ENCODE peak calls at places on chromosome 7, in four cellular contexts. F, Y, X and O are unnamed samples.
A peak's percentile ranks its signal among the peaks of the same experiment; 100 is the strongest.

GRCh38 chr7:234712-235553 is 42.6 kb downstream of the FAM20C start:
- DNase-seq in F (peak; percentile 63), Y (peak; percentile 71), X (no peak), O (no peak)

GRCh38 chr7:23254051-23254681 is 7.6 kb downstream of the GPNMB start:
- DNase-seq in F (no peak), Y (no peak), X (no peak), O (no peak)

GRCh38 chr7:122965306-122965705 is 30.2 kb downstream of the TAS2R16 start:
- DNase-seq in F (no peak), Y (no peak), X (no peak), O (no peak)

GRCh38 chr7:105098863-105099515 is 85.0 kb downstream of the KMT2E start:
- DNase-seq in F (no peak), Y (peak; percentile 23), X (no peak), O (no peak)

GRCh38 chr7:23598321-23598720 is 1.1 kb downstream of the CCDC126 start:
- DNase-seq in F (no peak), Y (no peak), X (no peak), O (no peak)

GRCh38 chr7:20352573-20353304 is 22.0 kb downstream of the ITGB8 start:
- DNase-seq in F (no peak), Y (peak; percentile 31), X (no peak), O (no peak)

GRCh38 chr7:45647967-45648670 is 74.0 kb downstream of the ADCY1 start:
- DNase-seq in F (no peak), Y (no peak), X (no peak), O (no peak)

GRCh38 chr7:113945018-113945938 is 26.5 kb upstream of the PPP1R3A start:
- DNase-seq in F (no peak), Y (no peak), X (no peak), O (no peak)

GRCh38 chr7:137626469-137627067 is 220.2 kb downstream of the DGKI start:
- DNase-seq in F (no peak), Y (peak; percentile 52), X (peak; percentile 42), O (peak; percentile 76)

GRCh38 chr7:15558747-15559146 is 3.1 kb downstream of the AGMO start:
- DNase-seq in F (no peak), Y (peak; percentile 6), X (no peak), O (no peak)

GRCh38 chr7:107660381-107661080 is at the start of gene SLC26A4:
- DNase-seq in F (no peak), Y (no peak), X (no peak), O (no peak)

GRCh38 chr7:102417105-102417504 is 16.3 kb upstream of the ORAI2 start:
- DNase-seq in F (no peak), Y (no peak), X (no peak), O (no peak)

GRCh38 chr7:46745700-46746090 is 824.6 kb upstream of the IGFBP3 start:
- DNase-seq in F (no peak), Y (peak; percentile 21), X (no peak), O (no peak)

GRCh38 chr7:22137026-22137425 is 191.3 kb upstream of the CDCA7L start:
- DNase-seq in F (no peak), Y (peak; percentile 22), X (no peak), O (no peak)

GRCh38 chr7:106840342-106840741 is 24.7 kb upstream of the PIK3CG start:
- DNase-seq in F (no peak), Y (peak; percentile 83), X (no peak), O (peak; percentile 41)

GRCh38 chr7:142669074-142669654 is 80.1 kb upstream of the PRSS1 start:
- DNase-seq in F (no peak), Y (peak; percentile 3), X (no peak), O (no peak)

GRCh38 chr7:119720541-119720940 is 552.4 kb upstream of the KCND2 start:
- DNase-seq in F (no peak), Y (peak; percentile 84), X (peak; percentile 2), O (no peak)

GRCh38 chr7:151249732-151250072 is 1.2 kb upstream of the SMARCD3 start:
- DNase-seq in F (peak; percentile 71), Y (peak; percentile 39), X (no peak), O (peak; percentile 64)

GRCh38 chr7:143416565-143417149 is 8.0 kb upstream of the EPHA1 start:
- DNase-seq in F (no peak), Y (peak; percentile 53), X (no peak), O (no peak)

GRCh38 chr7:36149694-36150452 is 3.2 kb upstream of the EEPD1 start:
- DNase-seq in F (no peak), Y (no peak), X (no peak), O (no peak)

GRCh38 chr7:39741942-39742623 is 118.7 kb downstream of the RALA start:
- DNase-seq in F (peak; percentile 47), Y (peak; percentile 41), X (no peak), O (peak; percentile 92)

GRCh38 chr7:123682690-123683089 is 27.0 kb downstream of the LMOD2 start:
- DNase-seq in F (no peak), Y (peak; percentile 77), X (peak; percentile 35), O (no peak)

GRCh38 chr7:106215868-106216516 is 68.8 kb downstream of the NAMPT start:
- DNase-seq in F (no peak), Y (no peak), X (no peak), O (no peak)

DNA sequence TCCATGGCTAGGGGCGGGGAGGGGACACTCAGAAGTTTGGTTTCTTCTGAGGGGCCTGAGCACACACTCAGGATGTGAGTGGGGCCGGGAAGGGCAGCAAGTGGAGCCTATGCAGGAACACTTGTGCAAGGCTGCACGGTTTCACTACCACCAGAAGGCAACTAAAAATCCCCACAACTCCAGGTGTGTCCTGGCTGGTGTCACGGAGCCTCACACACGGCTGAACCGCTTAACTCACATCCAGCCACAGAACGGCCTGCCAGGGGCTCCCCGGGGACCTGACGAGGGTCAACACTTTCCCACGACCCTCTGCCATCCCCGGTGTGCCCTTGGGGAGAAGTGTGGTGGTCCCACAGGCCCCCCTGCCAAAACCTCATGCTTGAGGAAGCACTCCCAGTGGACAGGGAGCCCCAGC is 173.9 kb downstream of the ELFN1 start:
- DNase-seq in F (peak; percentile 6), Y (no peak), X (no peak), O (no peak)
- H3K27ac ChIP-seq in F (no peak overlapping the region), Y (no peak overlapping the region), X (no peak overlapping the region), O (no peak overlapping the region)

GRCh38 chr7:128421384-128421783 is 11.6 kb upstream of the IMPDH1 start:
- DNase-seq in F (no peak), Y (no peak), X (no peak), O (no peak)
- H3K27ac ChIP-seq in F (no peak overlapping the region), Y (no peak overlapping the region), X (no peak overlapping the region), O (no peak overlapping the region)

GRCh38 chr7:92785923-92786322 is 50.5 kb downstream of the CDK6 start:
- DNase-seq in F (no peak), Y (peak; percentile 71), X (no peak), O (no peak)
- H3K27ac ChIP-seq in F (peak overlapping the region; percentile 20), Y (no peak overlapping the region), X (peak overlapping the region; percentile 60), O (no peak overlapping the region)

GRCh38 chr7:158680754-158681153 is 23.9 kb downstream of the NCAPG2 start:
- DNase-seq in F (no peak), Y (no peak), X (no peak), O (no peak)

GRCh38 chr7:158685727-158686126 is 18.9 kb downstream of the NCAPG2 start:
- DNase-seq in F (no peak), Y (peak; percentile 33), X (no peak), O (no peak)

GRCh38 chr7:158682456-158682855 is 22.1 kb downstream of the NCAPG2 start:
- DNase-seq in F (no peak), Y (no peak), X (no peak), O (no peak)

GRCh38 chr7:158684329-158684728 is 20.3 kb downstream of the NCAPG2 start:
- DNase-seq in F (no peak), Y (peak; percentile 36), X (no peak), O (no peak)

DNA sequence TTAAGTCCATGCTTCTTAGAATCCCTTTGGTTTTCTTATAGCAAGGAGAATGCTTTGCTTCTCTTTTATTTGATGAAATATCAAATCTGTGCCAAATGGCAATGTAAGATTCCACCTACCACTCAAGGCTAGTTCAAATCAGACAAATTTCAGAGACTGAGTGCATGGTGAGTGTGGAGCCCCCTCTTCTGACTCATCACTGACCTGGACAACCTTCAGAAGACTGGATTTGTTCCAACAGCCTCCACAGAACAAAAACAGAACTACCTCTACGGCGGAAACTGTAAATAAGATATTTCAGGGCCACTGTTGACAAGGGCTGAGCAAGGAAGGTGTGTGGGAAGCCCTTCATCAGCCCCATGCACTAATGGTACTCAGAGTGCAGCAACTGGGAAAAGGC is 21.1 kb downstream of the NCAPG2 start:
- DNase-seq in F (no peak), Y (peak; percentile 26), X (no peak), O (no peak)
- H3K27ac ChIP-seq in F (no peak overlapping the region), Y (peak overlapping the region; percentile 86), X (no peak overlapping the region), O (no peak overlapping the region)

GRCh38 chr7:25169683-25170082 is 44.6 kb upstream of the CYCS start:
- DNase-seq in F (no peak), Y (no peak), X (no peak), O (no peak)

GRCh38 chr7:25168145-25168544 is 43.1 kb upstream of the CYCS start:
- DNase-seq in F (no peak), Y (no peak), X (no peak), O (no peak)

GRCh38 chr7:25173184-25173583 is 48.1 kb upstream of the CYCS start:
- DNase-seq in F (no peak), Y (no peak), X (no peak), O (no peak)

GRCh38 chr7:25171071-25171470 is 46.0 kb upstream of the CYCS start:
- DNase-seq in F (no peak), Y (no peak), X (no peak), O (no peak)

DNA sequence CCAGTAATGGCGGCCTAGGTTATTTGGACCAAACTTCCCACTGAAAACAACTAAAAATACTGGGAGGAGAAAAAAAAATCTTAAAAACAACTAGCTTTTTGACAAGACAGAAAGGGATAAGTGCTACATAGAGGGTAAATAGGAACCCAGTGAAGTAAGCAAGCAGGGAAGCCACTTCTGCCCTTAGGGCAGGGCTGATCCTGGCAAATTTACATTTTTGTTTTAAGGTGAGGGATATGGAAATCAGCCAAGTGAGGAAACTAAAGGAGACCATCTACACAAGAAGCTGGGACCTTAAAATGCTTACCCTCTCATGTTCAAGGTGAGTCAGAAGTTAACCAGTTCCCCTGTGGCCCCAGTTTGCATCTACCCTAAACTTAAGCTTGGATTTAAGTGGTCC is 46.5 kb upstream of the CYCS start:
- DNase-seq in F (no peak), Y (no peak), X (no peak), O (no peak)
- H3K27ac ChIP-seq in F (no peak overlapping the region), Y (no peak overlapping the region), X (no peak overlapping the region), O (no peak overlapping the region)

DNA sequence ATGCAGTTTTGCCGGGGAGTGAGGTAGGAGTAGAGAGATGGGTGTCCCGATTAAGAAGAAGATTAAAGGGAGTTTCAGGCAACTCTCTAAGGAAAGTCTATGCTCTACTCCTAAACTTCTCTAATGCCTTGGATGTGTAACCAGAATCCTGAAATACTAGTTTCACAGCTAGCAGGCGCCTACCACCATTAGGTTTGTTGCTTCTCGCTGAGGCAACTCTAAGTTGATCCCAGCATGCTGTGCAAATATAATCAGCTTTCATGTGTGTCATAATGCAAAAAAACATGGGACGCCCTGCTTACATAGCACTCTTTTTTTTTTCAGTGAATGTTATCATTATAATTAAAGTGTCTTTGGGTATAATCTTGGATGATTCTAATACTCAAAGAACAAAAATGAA is 50.4 kb upstream of the FAM3C start:
- DNase-seq in F (no peak), Y (no peak), X (no peak), O (no peak)
- H3K27ac ChIP-seq in F (peak overlapping the region; percentile 69), Y (no peak overlapping the region), X (no peak overlapping the region), O (no peak overlapping the region)

GRCh38 chr7:87590578-87590977 is 10.1 kb downstream of the ABCB1 start:
- DNase-seq in F (no peak), Y (no peak), X (no peak), O (no peak)
- H3K27ac ChIP-seq in F (no peak overlapping the region), Y (no peak overlapping the region), X (no peak overlapping the region), O (no peak overlapping the region)